ENCODE peak calls at places on chromosomes 2 and 18, in ten cellular contexts. T, E, S, A, D, N, X, W, H and I are unnamed samples.

GRCh38 chr2:58240595-58240937 is 559 bp downstream of the FANCL start:
- DNase-seq in T (no peak), D (no peak), H (no peak), E (no peak), N (no peak), A (no peak), X (no peak), S (no peak), W (no peak), I (no peak)

GRCh38 chr2:43110442-43110871 is 115.9 kb downstream of the ZFP36L2 start:
- DNase-seq in W (no peak), E (peak), N (no peak), X (no peak), T (no peak), A (peak), S (no peak), D (peak), H (no peak), I (no peak)

GRCh38 chr2:133338224-133338623 is 230.0 kb downstream of the NCKAP5 start:
- DNase-seq in A (no peak), N (no peak), H (no peak), D (peak), X (no peak), T (no peak), W (no peak), S (no peak), E (no peak), I (no peak)

GRCh38 chr2:1869987-1870386 is 125.7 kb upstream of the PXDN start:
- DNase-seq in H (no peak), A (no peak), T (peak), E (no peak), W (no peak), N (no peak), S (no peak), D (peak), X (no peak), I (no peak)

GRCh38 chr2:202831241-202831997 is 40.1 kb downstream of the ICA1L start:
- DNase-seq in E (no peak), A (peak), N (peak), H (peak), W (peak), T (peak), D (peak), X (peak), S (peak), I (peak)

GRCh38 chr2:141863964-141864363 is 266.9 kb downstream of the LRP1B start:
- DNase-seq in X (no peak), N (no peak), S (no peak), H (no peak), W (no peak), T (no peak), E (no peak), A (no peak), D (no peak), I (no peak)

GRCh38 chr2:17000083-17000482 is 334.4 kb upstream of the CYRIA start:
- DNase-seq in D (no peak), W (no peak), H (no peak), X (no peak), N (no peak), E (no peak), S (no peak), T (no peak), A (no peak), I (no peak)

GRCh38 chr2:86157009-86157556 is 38.2 kb downstream of the IMMT start:
- DNase-seq in A (no peak), D (no peak), H (no peak), X (no peak), W (no peak), E (no peak), S (no peak), N (no peak), T (no peak), I (no peak)

GRCh38 chr18:46660955-46661749 is 4.1 kb upstream of the LOXHD1 start:
- DNase-seq in A (no peak), H (peak), N (no peak), E (no peak), W (no peak), S (no peak), D (peak), T (peak), X (no peak), I (no peak)